ENCODE peak calls at places on chromosomes 2 and 18, in eight cellular contexts. T, E, H, I, V, A, L and F are unnamed samples.

GRCh38 chr2:229856416-229856815 is 65.4 kb downstream of the TRIP12 start:
- DNase-seq in L (no peak), H (no peak), I (no peak), E (no peak), A (no peak), V (no peak), T (no peak), F (no peak)

GRCh38 chr2:220687231-220687843 is 884.8 kb downstream of the EPHA4 start:
- DNase-seq in V (peak), E (no peak), A (peak), L (peak), I (peak), H (peak), T (peak), F (peak)

GRCh38 chr18:10660485-10660884 is 134.7 kb downstream of the NAPG start:
- DNase-seq in H (peak), E (no peak), I (peak), L (peak), A (no peak), T (no peak), V (peak), F (no peak)

GRCh38 chr2:120564213-120565094 is 171.2 kb upstream of the GLI2 start:
- DNase-seq in L (no peak), A (no peak), V (peak), E (no peak), H (no peak), T (no peak), I (peak), F (no peak)

GRCh38 chr2:62284980-62285379 is 89.1 kb downstream of the B3GNT2 start:
- DNase-seq in I (no peak), L (no peak), E (no peak), A (no peak), T (no peak), V (no peak), H (no peak), F (no peak)

GRCh38 chr2:232478571-232479340 is 8.9 kb downstream of the ECEL1 start:
- DNase-seq in A (no peak), L (no peak), T (no peak), V (no peak), E (no peak), I (no peak), H (no peak), F (no peak)

GRCh38 chr2:149747456-149747855 is 159.9 kb upstream of the MMADHC start:
- DNase-seq in A (no peak), L (no peak), V (no peak), E (no peak), I (no peak), T (no peak), H (no peak), F (no peak)

GRCh38 chr2:9149726-9150567 is 56.7 kb upstream of the ASAP2 start:
- DNase-seq in T (no peak), I (no peak), E (no peak), V (no peak), H (no peak), A (no peak), L (no peak), F (no peak)

GRCh38 chr18:49934457-49934856 is 121.1 kb upstream of the ACAA2 start:
- DNase-seq in L (no peak), A (no peak), H (no peak), V (no peak), E (no peak), I (no peak), T (no peak), F (no peak)

GRCh38 chr2:176170606-176171005 is 13.5 kb downstream of the HOXD3 start:
- DNase-seq in I (no peak), T (no peak), E (no peak), V (no peak), L (no peak), A (no peak), H (no peak), F (no peak)

GRCh38 chr2:4715065-4715464 is 977.1 kb upstream of the SOX11 start:
- DNase-seq in A (peak), H (no peak), T (no peak), E (no peak), V (no peak), I (no peak), L (no peak), F (no peak)

GRCh38 chr18:78293940-78294401 is 685.6 kb upstream of the SALL3 start:
- DNase-seq in V (no peak), T (no peak), I (no peak), A (no peak), E (no peak), L (no peak), H (no peak), F (no peak)

GRCh38 chr2:200748779-200749178 is 62.9 kb upstream of the BZW1 start:
- DNase-seq in E (no peak), A (no peak), T (no peak), H (no peak), L (no peak), V (no peak), I (no peak), F (no peak)

GRCh38 chr18:63892544-63892943 is 5.0 kb downstream of the SERPINB2 start:
- DNase-seq in H (no peak), A (no peak), I (no peak), V (no peak), L (no peak), T (no peak), E (peak), F (peak)

GRCh38 chr2:9971105-9971818 is 19.8 kb downstream of the GRHL1 start:
- DNase-seq in A (no peak), I (no peak), H (no peak), T (no peak), L (peak), E (no peak), V (peak), F (no peak)

GRCh38 chr18:42306208-42306980 is 351.4 kb downstream of the PIK3C3 start:
- DNase-seq in A (no peak), V (no peak), I (no peak), T (no peak), E (no peak), H (peak), L (no peak), F (no peak)

GRCh38 chr18:47577520-47577919 is 326.1 kb upstream of the SKOR2 start:
- DNase-seq in E (no peak), I (no peak), H (no peak), V (no peak), A (no peak), L (no peak), T (no peak), F (no peak)

GRCh38 chr18:394997-395383 is 105.5 kb downstream of the COLEC12 start:
- DNase-seq in V (no peak), A (peak), I (peak), H (peak), L (peak), E (no peak), T (peak), F (no peak)

GRCh38 chr2:176118606-176119370 is 2.2 kb downstream of the HOXD10 start:
- DNase-seq in A (no peak), L (no peak), I (no peak), T (no peak), V (no peak), E (no peak), H (no peak), F (no peak)

GRCh38 chr2:134549104-134549503 is 169.7 kb downstream of the TMEM163 start:
- DNase-seq in T (no peak), H (peak), L (peak), V (peak), I (no peak), A (no peak), E (no peak), F (no peak)

GRCh38 chr2:199136681-199137080 is 321.1 kb downstream of the SATB2 start:
- DNase-seq in A (peak), L (peak), I (no peak), T (peak), E (no peak), V (peak), H (peak), F (no peak)

GRCh38 chr2:215028231-215028630 is 110.2 kb downstream of the ABCA12 start:
- DNase-seq in E (no peak), T (peak), L (peak), I (no peak), H (peak), V (no peak), A (no peak), F (no peak)

GRCh38 chr2:128260239-128261138 is 58.2 kb downstream of the HS6ST1 start:
- DNase-seq in T (no peak), I (no peak), H (peak), A (no peak), L (peak), E (no peak), V (peak), F (no peak)

GRCh38 chr2:10009811-10010781 is 33.3 kb upstream of the KLF11 start:
- DNase-seq in T (peak), E (no peak), V (no peak), H (peak), L (peak), I (no peak), A (no peak), F (no peak)

GRCh38 chr18:46160050-46160798 is 56.0 kb downstream of the HAUS1 start:
- DNase-seq in V (no peak), H (no peak), A (no peak), L (no peak), I (no peak), T (no peak), E (no peak), F (no peak)

GRCh38 chr2:54048117-54048785 is 67.2 kb upstream of the ACYP2 start:
- DNase-seq in I (no peak), A (no peak), E (no peak), H (no peak), V (no peak), L (no peak), T (no peak), F (no peak)

GRCh38 chr2:142097711-142098110 is 33.1 kb downstream of the LRP1B start:
- DNase-seq in A (no peak), L (no peak), I (no peak), T (no peak), V (no peak), E (no peak), H (no peak), F (no peak)

GRCh38 chr18:67483237-67483636 is 33.3 kb downstream of the DSEL start:
- DNase-seq in V (no peak), A (no peak), H (no peak), T (no peak), E (no peak), L (no peak), I (no peak), F (no peak)

GRCh38 chr2:133287709-133288108 is 280.6 kb downstream of the NCKAP5 start:
- DNase-seq in V (no peak), L (peak), A (no peak), I (no peak), T (peak), H (peak), E (no peak), F (no peak)

GRCh38 chr2:12421061-12421460 is 295.7 kb upstream of the TRIB2 start:
- DNase-seq in A (no peak), L (no peak), E (no peak), T (no peak), H (no peak), I (no peak), V (no peak), F (no peak)

GRCh38 chr2:107502463-107503079 is 324.1 kb upstream of the RGPD4 start:
- DNase-seq in L (no peak), H (no peak), A (no peak), V (no peak), I (no peak), E (no peak), T (no peak), F (no peak)

GRCh38 chr2:16487686-16488085 is 177.9 kb downstream of the CYRIA start:
- DNase-seq in T (no peak), L (no peak), H (peak), I (no peak), V (peak), E (no peak), A (peak), F (peak)

GRCh38 chr18:12476955-12477354 is 69.2 kb downstream of the PRELID3A start:
- DNase-seq in T (no peak), H (no peak), E (no peak), V (no peak), L (no peak), A (peak), I (no peak), F (no peak)

GRCh38 chr2:29074401-29074800 is at the start of gene PCARE:
- DNase-seq in H (no peak), V (no peak), T (no peak), E (no peak), A (peak), L (no peak), I (no peak), F (no peak)

GRCh38 chr18:67997496-67997895 is 481.0 kb upstream of the DSEL start:
- DNase-seq in V (no peak), E (no peak), I (no peak), H (no peak), L (no peak), T (no peak), A (no peak), F (no peak)